ENCODE peak calls at places on chromosomes 13 and 19, in four cellular contexts. S, L, P and G are unnamed samples.

GRCh38 chr13:113209336-113209879 is at the start of gene CUL4A:
- DNase-seq in S (peak; percentile 78), L (peak; percentile 66), P (peak; percentile 71), G (peak; percentile 64)

GRCh38 chr13:65597839-65598818 is 1632.0 kb downstream of the PCDH9 start:
- DNase-seq in S (no peak), L (no peak), P (no peak), G (peak; percentile 81)

GRCh38 chr19:33815410-33816340 is 19.0 kb downstream of the KCTD15 start:
- DNase-seq in S (no peak), L (no peak), P (peak; percentile 16), G (peak; percentile 44)

GRCh38 chr19:18514800-18515682 is 6.8 kb downstream of the ELL start:
- DNase-seq in S (no peak), L (no peak), P (peak; percentile 45), G (peak; percentile 90)

GRCh38 chr19:7307590-7308218 is 13.5 kb upstream of the INSR start:
- DNase-seq in S (no peak), L (no peak), P (no peak), G (no peak)

GRCh38 chr19:10617409-10618121 is 7.8 kb upstream of the SLC44A2 start:
- DNase-seq in S (no peak), L (no peak), P (no peak), G (peak; percentile 58)

GRCh38 chr19:34336781-34337271 is 28.2 kb upstream of the GPI start:
- DNase-seq in S (peak; percentile 48), L (peak; percentile 14), P (no peak), G (peak; percentile 62)

GRCh38 chr13:30800107-30800506 is 64.8 kb downstream of the ALOX5AP start:
- DNase-seq in S (no peak), L (no peak), P (no peak), G (no peak)

GRCh38 chr19:7908078-7908699 is 4.5 kb downstream of the MAP2K7 start:
- DNase-seq in S (no peak), L (no peak), P (no peak), G (no peak)

GRCh38 chr19:4369109-4369887 is 25.9 kb downstream of the MPND start:
- DNase-seq in S (peak; percentile 44), L (peak; percentile 83), P (no peak), G (no peak)

GRCh38 chr13:113060557-113061270 is 44.9 kb upstream of the F7 start:
- DNase-seq in S (no peak), L (no peak), P (no peak), G (no peak)

GRCh38 chr13:73223372-73223781 is 164.6 kb downstream of the KLF5 start:
- DNase-seq in S (no peak), L (peak; percentile 2), P (no peak), G (no peak)

GRCh38 chr19:6800991-6801396 is 28.5 kb downstream of the VAV1 start:
- DNase-seq in S (no peak), L (no peak), P (no peak), G (peak; percentile 34)

GRCh38 chr13:112267650-112268049 is 108.5 kb upstream of the SPACA7 start:
- DNase-seq in S (no peak), L (no peak), P (no peak), G (no peak)

GRCh38 chr13:105445793-105446192 is 1089.7 kb downstream of the EFNB2 start:
- DNase-seq in S (peak; percentile 33), L (no peak), P (no peak), G (no peak)

GRCh38 chr19:49888478-49888901 is 8.2 kb downstream of the IL4I1 start:
- DNase-seq in S (no peak), L (no peak), P (no peak), G (no peak)

GRCh38 chr19:41919948-41920712 is 8.1 kb downstream of the ERFL start:
- DNase-seq in S (no peak), L (no peak), P (no peak), G (no peak)

GRCh38 chr13:51613535-51613934 is 29.3 kb downstream of the WDFY2 start:
- DNase-seq in S (no peak), L (no peak), P (no peak), G (no peak)

GRCh38 chr13:95509521-95510315 is 42.8 kb upstream of the CLDN10 start:
- DNase-seq in S (no peak), L (no peak), P (no peak), G (peak; percentile 28)

GRCh38 chr13:66660013-66660804 is 569.9 kb downstream of the PCDH9 start:
- DNase-seq in S (no peak), L (no peak), P (no peak), G (peak; percentile 76)

GRCh38 chr19:35120492-35120891 is 4.9 kb downstream of the FXYD3 start:
- DNase-seq in S (no peak), L (no peak), P (peak; percentile 60), G (peak; percentile 23)

GRCh38 chr19:5231857-5232503 is 108.6 kb downstream of the PTPRS start:
- DNase-seq in S (no peak), L (no peak), P (no peak), G (peak; percentile 19)

GRCh38 chr13:48531416-48532145 is 1.3 kb downstream of the RCBTB2 start:
- DNase-seq in S (peak; percentile 34), L (no peak), P (no peak), G (no peak)

GRCh38 chr19:45177817-45178261 is at the start of gene TRAPPC6A:
- DNase-seq in S (no peak), L (no peak), P (no peak), G (peak; percentile 46)

GRCh38 chr19:1251503-1252220 is 3.3 kb downstream of the MIDN start:
- DNase-seq in S (no peak), L (peak; percentile 60), P (no peak), G (no peak)

GRCh38 chr13:72174549-72174948 is 307.5 kb upstream of the DACH1 start:
- DNase-seq in S (no peak), L (no peak), P (no peak), G (no peak)

GRCh38 chr13:113322043-113322461 is 25.0 kb downstream of the LAMP1 start:
- DNase-seq in S (no peak), L (no peak), P (no peak), G (no peak)

GRCh38 chr19:34644991-34645461 is 31.9 kb downstream of the SCGB2B2 start:
- DNase-seq in S (no peak), L (no peak), P (no peak), G (no peak)

GRCh38 chr13:112973577-112973951 is 4.5 kb downstream of the MCF2L start:
- DNase-seq in S (no peak), L (no peak), P (no peak), G (no peak)

GRCh38 chr19:40578442-40578908 is 1.8 kb downstream of the SHKBP1 start:
- DNase-seq in S (peak; percentile 29), L (no peak), P (no peak), G (peak; percentile 58)

GRCh38 chr19:54207908-54208783 is 7.5 kb downstream of the RPS9 start:
- DNase-seq in S (peak; percentile 30), L (no peak), P (peak; percentile 81), G (peak; percentile 100)

GRCh38 chr19:13017306-13018036 is 22.2 kb downstream of the NFIX start:
- DNase-seq in S (no peak), L (no peak), P (no peak), G (no peak)

GRCh38 chr13:39462456-39462855 is 140.5 kb downstream of the LHFPL6 start:
- DNase-seq in S (no peak), L (no peak), P (no peak), G (peak; percentile 77)

GRCh38 chr13:113123226-113124150 is 889 bp downstream of the F10 start:
- DNase-seq in S (no peak), L (no peak), P (no peak), G (no peak)

GRCh38 chr13:37715606-37716015 is 117.0 kb upstream of the POSTN start:
- DNase-seq in S (no peak), L (no peak), P (no peak), G (peak; percentile 94)

GRCh38 chr19:14775855-14776254 is 2.5 kb downstream of the ADGRE2 start:
- DNase-seq in S (peak; percentile 79), L (no peak), P (no peak), G (no peak)

GRCh38 chr19:18292810-18293641 is 11.6 kb upstream of the JUND start:
- DNase-seq in S (peak; percentile 48), L (no peak), P (peak; percentile 88), G (peak; percentile 69)